ENCODE peak calls at places on chromosomes 4 and X, in nine cellular contexts. Q, M, F, U, K, N, V, P and D are unnamed samples.

GRCh38 chr4:108029731-108030130 is 40.0 kb downstream of the HADH start:
- DNase-seq in P (no peak), U (no peak), M (no peak), F (no peak), Q (no peak), V (no peak), N (no peak), K (no peak), D (no peak)

GRCh38 chr4:109301691-109302365 is 630 bp downstream of the COL25A1 start:
- DNase-seq in Q (no peak), P (no peak), K (no peak), M (peak), N (no peak), F (peak), V (no peak), U (no peak), D (no peak)

GRCh38 chr4:140790765-140791164 is 34.6 kb upstream of the TBC1D9 start:
- DNase-seq in V (peak), N (peak), Q (peak), P (peak), U (peak), M (no peak), F (no peak), K (no peak), D (peak)

GRCh38 chr4:89992744-89993143 is 98.1 kb downstream of the MMRN1 start:
- DNase-seq in M (no peak), K (no peak), V (no peak), Q (no peak), U (no peak), P (no peak), N (no peak), F (no peak), D (no peak)

GRCh38 chr4:39446842-39447573 is 11.7 kb downstream of the RPL9 start:
- DNase-seq in F (peak), M (peak), U (peak), K (peak), P (peak), V (peak), Q (no peak), N (peak), D (no peak)

GRCh38 chr4:100738388-100739165 is 220.8 kb upstream of the EMCN start:
- DNase-seq in P (peak), K (no peak), M (no peak), N (peak), V (peak), F (peak), U (no peak), Q (no peak), D (peak)

GRCh38 chrX:13868481-13869040 is 51.7 kb upstream of the GPM6B start:
- DNase-seq in N (no peak), K (no peak), F (peak), M (no peak), Q (no peak), U (no peak), V (no peak), P (no peak), D (peak)

GRCh38 chr4:108010167-108010566 is 20.5 kb downstream of the HADH start:
- DNase-seq in M (no peak), V (no peak), N (no peak), P (no peak), F (peak), Q (no peak), U (no peak), K (no peak), D (no peak)

GRCh38 chr4:168667936-168668335 is 171.1 kb downstream of the PALLD start:
- DNase-seq in P (no peak), K (no peak), U (no peak), F (no peak), Q (no peak), M (no peak), N (no peak), V (no peak), D (no peak)

GRCh38 chr4:6338951-6339817 is 69.5 kb downstream of the WFS1 start:
- DNase-seq in M (no peak), V (no peak), K (no peak), P (no peak), Q (no peak), U (no peak), N (no peak), F (no peak), D (no peak)

GRCh38 chr4:98468744-98469143 is 189.7 kb downstream of the TSPAN5 start:
- DNase-seq in Q (no peak), K (no peak), N (no peak), P (peak), F (peak), M (peak), U (peak), V (no peak), D (no peak)

GRCh38 chrX:130555341-130555740 is 153.6 kb downstream of the RBMX2 start:
- DNase-seq in V (no peak), M (no peak), N (no peak), Q (no peak), U (no peak), P (no peak), K (no peak), F (no peak), D (no peak)

GRCh38 chrX:21926527-21927278 is 13.8 kb upstream of the SMS start:
- DNase-seq in F (peak), K (no peak), M (no peak), P (no peak), Q (no peak), U (no peak), N (peak), V (no peak), D (peak)

GRCh38 chr4:7096264-7096663 is 28.4 kb upstream of the GRPEL1 start:
- DNase-seq in M (no peak), U (no peak), F (no peak), P (no peak), N (no peak), K (no peak), V (no peak), Q (no peak), D (no peak)

GRCh38 chrX:119529355-119530276 is 35.6 kb downstream of the STEEP1 start:
- DNase-seq in V (no peak), N (no peak), K (no peak), F (peak), Q (peak), M (no peak), P (no peak), U (no peak), D (no peak)

GRCh38 chr4:169079942-169080827 is 70.1 kb upstream of the CBR4 start:
- DNase-seq in P (peak), V (peak), M (no peak), Q (no peak), F (peak), U (peak), K (no peak), N (peak), D (peak)

GRCh38 chr4:76074468-76074867 is at the start of gene ART3:
- DNase-seq in Q (no peak), V (no peak), M (no peak), P (peak), F (peak), N (no peak), K (no peak), U (no peak), D (no peak)

GRCh38 chr4:152014280-152014679 is 253.5 kb upstream of the GATB start:
- DNase-seq in U (no peak), K (no peak), M (no peak), F (no peak), P (no peak), N (no peak), V (no peak), Q (no peak), D (no peak)

GRCh38 chrX:3522016-3522690 is 175.7 kb upstream of the MXRA5 start:
- DNase-seq in N (no peak), M (no peak), K (no peak), V (no peak), Q (no peak), U (no peak), F (peak), P (no peak), D (no peak)

GRCh38 chr4:175253184-175253902 is 335.2 kb downstream of the ADAM29 start:
- DNase-seq in F (peak), K (no peak), N (peak), U (no peak), P (no peak), Q (peak), M (no peak), V (no peak), D (peak)

GRCh38 chrX:75781618-75782017 is 3.4 kb downstream of the MAGEE2 start:
- DNase-seq in V (no peak), F (no peak), P (peak), M (no peak), K (no peak), U (no peak), Q (no peak), N (no peak), D (no peak)

GRCh38 chr4:122378711-122379110 is at the start of gene ADAD1:
- DNase-seq in F (no peak), N (no peak), M (no peak), P (no peak), V (no peak), U (no peak), K (no peak), Q (no peak), D (no peak)

GRCh38 chr4:31089815-31090214 is 369.6 kb downstream of the PCDH7 start:
- DNase-seq in M (no peak), V (peak), U (no peak), Q (no peak), F (peak), K (no peak), P (peak), N (no peak), D (peak)

GRCh38 chr4:108049406-108049805 is 59.7 kb downstream of the HADH start:
- DNase-seq in N (no peak), V (no peak), M (no peak), K (no peak), F (no peak), U (no peak), P (no peak), Q (no peak), D (no peak)

GRCh38 chrX:118976599-118977340 is 2.4 kb downstream of the LONRF3 start:
- DNase-seq in F (no peak), K (no peak), N (peak), M (peak), Q (peak), P (peak), U (peak), V (peak), D (peak)

GRCh38 chr4:165814256-165815010 is 58.6 kb upstream of the TLL1 start:
- DNase-seq in M (no peak), P (no peak), V (no peak), F (peak), Q (no peak), U (no peak), N (no peak), K (no peak), D (peak)

GRCh38 chr4:147984065-147984777 is 252.3 kb downstream of the ARHGAP10 start:
- DNase-seq in Q (peak), F (peak), V (peak), U (peak), P (peak), K (no peak), N (peak), M (peak), D (peak)
- TF ChIP-seq CTCF in Q (peak), F (peak), V (peak), U (peak), P (peak), K (peak), N (peak), M (peak), D (peak)

GRCh38 chrX:124242160-124242559 is 90.3 kb upstream of the TEX13D start:
- DNase-seq in N (no peak), M (no peak), F (no peak), P (no peak), Q (no peak), K (no peak), U (no peak), V (no peak), D (no peak)
- TF ChIP-seq CTCF in N (no peak), M (no peak), F (no peak), P (no peak), Q (no peak), K (no peak), U (no peak), V (no peak), D (no peak)

GRCh38 chrX:1106478-1107210 is 105.8 kb downstream of the CRLF2 start:
- DNase-seq in V (no peak), M (no peak), U (no peak), P (no peak), Q (no peak), N (peak), K (no peak), F (no peak), D (no peak)
- TF ChIP-seq CTCF in V (no peak), M (no peak), U (no peak), P (no peak), Q (no peak), N (no peak), K (no peak), F (no peak), D (no peak)

GRCh38 chr4:26573389-26573794 is 10.5 kb upstream of the TBC1D19 start:
- DNase-seq in F (peak), Q (peak), N (peak), M (no peak), U (no peak), V (no peak), K (no peak), P (no peak), D (no peak)
- TF ChIP-seq CTCF in F (no peak), Q (no peak), N (no peak), M (no peak), U (no peak), V (no peak), K (no peak), P (no peak), D (no peak)

GRCh38 chr4:91116861-91117260 is 989.7 kb downstream of the CCSER1 start:
- DNase-seq in N (peak), F (peak), U (no peak), P (no peak), M (no peak), V (no peak), K (no peak), Q (no peak), D (peak)
- TF ChIP-seq CTCF in N (no peak), F (peak), U (no peak), P (no peak), M (peak), V (no peak), K (peak), Q (peak), D (peak)

DNA sequence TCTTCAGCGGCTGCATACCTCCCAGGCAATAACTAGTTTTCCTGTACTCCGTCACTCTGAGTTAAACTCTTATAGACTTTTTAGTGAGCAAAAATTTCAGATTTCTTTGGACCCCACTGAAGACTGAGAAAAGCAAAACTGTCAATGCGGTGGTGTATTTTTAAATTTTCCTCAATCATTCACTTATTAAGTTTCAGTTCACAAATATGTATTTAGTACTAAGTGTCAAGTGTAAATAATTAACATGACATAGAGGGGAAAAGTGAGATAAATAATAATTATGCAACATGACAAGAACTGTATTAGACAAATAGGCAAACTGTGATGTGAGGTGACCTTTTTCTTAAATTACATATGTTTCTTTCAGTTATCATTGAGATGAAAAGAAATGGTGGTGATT is 124.4 kb downstream of the NAF1 start:
- DNase-seq in U (no peak), M (no peak), Q (no peak), K (no peak), P (no peak), V (no peak), F (no peak), N (no peak), D (no peak)
- TF ChIP-seq CTCF in U (no peak), M (no peak), Q (no peak), K (no peak), P (no peak), V (no peak), F (no peak), N (no peak), D (no peak)